ENCODE peak calls at places on chromosome 15, in four cellular contexts. L is IMR-90, V is A549, K is GM12878. O is an unnamed sample.

GRCh38 chr15:77032052-77032646 is 37.2 kb downstream of the PSTPIP1 start:
- DNase-seq in L (no peak), V (no peak), K (no peak), O (no peak)

GRCh38 chr15:77527164-77527778 is 105.4 kb downstream of the LINGO1 start:
- DNase-seq in L (peak; percentile 79), V (no peak), K (no peak), O (no peak)

GRCh38 chr15:40845511-40846284 is 1.9 kb downstream of the SPINT1 start:
- DNase-seq in L (no peak), V (no peak), K (no peak), O (no peak)

GRCh38 chr15:37106490-37107001 is 6.2 kb upstream of the MEIS2 start:
- DNase-seq in L (peak; percentile 24), V (no peak), K (no peak), O (peak; percentile 29)

GRCh38 chr15:98410328-98410727 is 238.0 kb upstream of the IGF1R start:
- DNase-seq in L (no peak), V (no peak), K (no peak), O (no peak)

GRCh38 chr15:38671675-38672141 is 107.1 kb upstream of the RASGRP1 start:
- DNase-seq in L (peak; percentile 6), V (no peak), K (peak; percentile 91), O (peak; percentile 45)

GRCh38 chr15:35111861-35112260 is 26.8 kb upstream of the NANOGP8 start:
- DNase-seq in L (no peak), V (no peak), K (no peak), O (no peak)

GRCh38 chr15:60184579-60184978 is 180.5 kb downstream of the FOXB1 start:
- DNase-seq in L (peak; percentile 1), V (no peak), K (no peak), O (no peak)

GRCh38 chr15:42131826-42132806 is 24.3 kb downstream of the PLA2G4F start:
- DNase-seq in L (no peak), V (no peak), K (no peak), O (no peak)

GRCh38 chr15:57094594-57095257 is 176.3 kb downstream of the TCF12 start:
- DNase-seq in L (no peak), V (no peak), K (no peak), O (no peak)

DNA sequence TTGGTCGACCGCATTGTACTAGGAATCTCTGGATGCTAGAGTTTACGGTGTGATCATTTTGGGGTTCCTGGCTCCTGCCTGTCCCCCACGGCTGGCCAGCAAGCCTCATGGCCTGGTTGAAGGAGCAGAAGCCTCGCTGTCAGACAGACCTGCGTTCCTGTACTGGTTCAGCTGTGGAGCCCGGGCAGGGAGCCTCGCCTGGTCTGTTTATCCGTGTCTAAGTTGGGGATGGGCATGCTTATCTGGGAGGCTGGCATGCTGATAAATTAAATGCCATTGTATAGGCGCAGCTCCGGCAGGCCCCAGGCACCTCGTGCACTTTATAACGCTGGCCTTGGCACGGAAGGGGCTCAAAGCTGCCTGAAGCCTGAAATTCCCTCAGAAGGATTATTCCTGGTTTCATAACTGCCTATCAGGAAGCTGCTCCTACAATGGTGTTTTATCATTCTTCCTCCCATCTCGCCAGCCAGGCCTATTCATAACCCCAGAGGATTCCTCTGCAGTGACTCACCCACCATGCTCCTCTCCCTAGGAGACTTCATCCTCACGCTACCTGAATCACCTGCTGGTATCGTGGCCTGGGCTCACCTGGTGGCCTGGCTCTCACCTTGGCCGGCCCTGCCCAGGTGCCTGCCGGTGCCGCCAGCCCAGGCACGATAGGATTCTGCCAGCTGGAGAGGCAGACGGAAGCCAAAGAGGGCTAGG is 110.9 kb downstream of the ASB7 start:
- DNase-seq in L (peak; percentile 79), V (peak; percentile 90), K (no peak), O (no peak)
- TF ChIP-seq ELK1 in L (no peak), V (no peak), K (no peak), O (no peak)

DNA sequence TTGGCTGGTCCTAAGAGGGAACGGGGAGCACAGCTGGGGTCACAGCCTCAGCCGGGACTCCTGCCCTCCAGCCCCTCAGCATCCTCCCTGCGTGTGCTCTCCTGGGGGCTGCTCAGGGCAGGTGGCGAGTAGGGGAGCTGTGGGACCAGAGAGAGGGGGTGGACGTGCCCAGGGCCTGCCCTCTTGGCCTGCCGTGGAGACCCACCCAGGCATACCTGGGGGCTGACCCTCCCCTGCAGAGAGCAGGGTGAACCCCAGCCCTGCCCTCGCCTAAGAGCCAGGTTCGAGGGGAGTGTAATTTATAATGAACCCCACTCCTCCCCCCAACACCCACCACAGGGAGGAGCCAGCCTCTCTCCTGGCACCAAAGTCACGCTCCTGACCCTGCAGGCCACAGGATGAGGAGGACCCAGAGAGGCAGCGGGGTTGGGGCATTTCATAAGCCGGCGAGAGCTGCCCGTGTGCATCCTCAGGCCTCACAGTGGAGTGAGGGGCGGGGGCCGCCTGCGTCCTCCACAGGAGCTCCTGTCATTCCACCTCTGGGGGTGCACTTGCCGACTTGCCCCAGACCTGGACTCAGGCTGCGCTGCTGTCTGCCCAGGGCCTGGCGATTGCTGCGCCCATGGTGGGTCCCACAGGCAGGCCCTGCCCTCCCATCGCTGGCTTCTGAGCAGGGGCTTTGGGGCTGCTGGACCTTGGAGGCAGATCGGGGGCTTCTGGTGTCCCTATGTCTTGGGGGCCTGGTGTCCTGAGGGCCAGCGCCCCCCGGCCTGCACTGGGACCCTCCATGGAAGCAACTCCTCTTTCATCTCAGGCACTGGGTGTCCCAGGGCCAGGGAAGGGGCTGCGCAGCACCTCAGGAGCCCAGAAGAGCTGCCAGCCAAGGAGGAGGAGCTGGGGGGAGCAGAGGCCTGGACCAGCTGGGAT is 184.2 kb downstream of the GOLGA6L6 start:
- DNase-seq in L (no peak), V (peak; percentile 24), K (no peak), O (no peak)
- TF ChIP-seq ELK1 in L (no peak), V (no peak), K (no peak), O (no peak)

GRCh38 chr15:69222002-69222474 is 61.6 kb downstream of the GLCE start:
- DNase-seq in L (no peak), V (no peak), K (no peak), O (no peak)
- TF ChIP-seq ELK1 in L (no peak), V (no peak), K (no peak), O (no peak)

GRCh38 chr15:59143281-59143680 is 38.3 kb downstream of the CCNB2 start:
- DNase-seq in L (no peak), V (no peak), K (no peak), O (no peak)

GRCh38 chr15:59138243-59138642 is 33.3 kb downstream of the CCNB2 start:
- DNase-seq in L (peak; percentile 22), V (peak; percentile 86), K (no peak), O (peak; percentile 90)

GRCh38 chr15:59137566-59137965 is 32.6 kb downstream of the CCNB2 start:
- DNase-seq in L (no peak), V (no peak), K (no peak), O (no peak)

DNA sequence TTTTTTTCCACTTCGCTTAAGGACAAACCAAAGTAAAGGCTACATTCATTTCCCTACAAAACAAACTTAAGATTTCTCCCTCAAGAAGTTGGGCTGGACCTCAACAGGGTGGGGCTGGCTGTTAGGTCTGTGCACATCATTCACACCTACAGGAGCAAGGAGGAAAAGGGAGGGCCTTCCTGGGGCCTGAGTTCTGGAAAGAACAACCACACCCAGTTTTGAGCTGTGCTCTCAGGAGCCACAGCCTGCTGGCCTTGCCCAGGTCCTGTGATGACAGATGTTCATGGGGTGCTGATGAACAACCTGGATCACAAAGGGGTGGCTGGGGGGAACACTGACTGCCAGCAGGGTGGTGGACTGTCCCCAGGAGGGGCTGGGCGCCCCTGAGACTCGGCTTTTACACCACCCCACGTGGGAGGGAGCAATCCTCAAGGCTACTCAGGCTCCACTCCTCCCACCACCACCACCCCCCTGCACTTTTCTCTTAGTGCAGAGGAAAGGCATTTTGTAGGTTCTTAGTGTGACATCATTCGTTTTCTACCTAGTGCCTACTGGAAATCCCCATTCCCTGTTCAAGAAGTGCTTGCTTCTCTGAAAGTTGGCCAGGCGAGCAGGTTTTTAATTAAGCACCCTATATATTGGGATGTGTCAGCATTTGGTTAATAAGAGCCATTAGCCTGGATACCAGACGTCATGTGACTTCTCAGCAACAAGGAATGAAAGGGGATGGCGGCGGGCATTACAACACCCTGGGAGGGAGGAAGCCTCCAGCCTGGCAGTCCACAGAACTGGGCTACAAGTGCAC is 35.7 kb downstream of the CCNB2 start:
- DNase-seq in L (peak; percentile 20), V (no peak), K (no peak), O (no peak)
- TF ChIP-seq ELK1 in L (no peak), V (no peak), K (no peak), O (no peak)

GRCh38 chr15:88911766-88912118 is 1.4 kb downstream of the MFGE8 start:
- DNase-seq in L (peak; percentile 70), V (peak; percentile 53), K (no peak), O (peak; percentile 58)
- TF ChIP-seq ELK1 in L (no peak), V (no peak), K (no peak), O (no peak)

DNA sequence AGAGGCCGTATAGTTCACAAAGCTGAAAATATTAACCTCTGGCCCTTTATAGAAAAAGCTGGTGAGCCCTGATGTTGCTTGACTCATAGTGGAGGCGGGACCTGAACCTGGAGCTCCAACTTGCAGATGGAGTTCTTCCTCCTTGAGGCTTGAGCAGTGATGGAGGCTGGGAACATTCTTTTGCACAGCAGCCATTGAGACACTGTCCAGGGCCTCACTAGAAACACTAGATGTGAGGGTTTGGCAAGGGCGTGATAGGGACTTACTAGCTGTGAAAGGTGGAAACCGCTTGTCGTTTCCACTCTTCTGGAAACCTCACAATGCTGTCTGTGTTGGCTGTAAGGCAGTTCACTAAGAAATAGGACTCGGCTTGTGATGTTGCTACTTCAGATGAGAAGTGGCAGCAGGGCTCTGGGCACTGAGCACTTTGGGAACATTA is 12.5 kb downstream of the SMAD6 start:
- DNase-seq in L (peak; percentile 69), V (no peak), K (no peak), O (no peak)
- TF ChIP-seq ELK1 in L (no peak), V (no peak), K (no peak), O (no peak)

DNA sequence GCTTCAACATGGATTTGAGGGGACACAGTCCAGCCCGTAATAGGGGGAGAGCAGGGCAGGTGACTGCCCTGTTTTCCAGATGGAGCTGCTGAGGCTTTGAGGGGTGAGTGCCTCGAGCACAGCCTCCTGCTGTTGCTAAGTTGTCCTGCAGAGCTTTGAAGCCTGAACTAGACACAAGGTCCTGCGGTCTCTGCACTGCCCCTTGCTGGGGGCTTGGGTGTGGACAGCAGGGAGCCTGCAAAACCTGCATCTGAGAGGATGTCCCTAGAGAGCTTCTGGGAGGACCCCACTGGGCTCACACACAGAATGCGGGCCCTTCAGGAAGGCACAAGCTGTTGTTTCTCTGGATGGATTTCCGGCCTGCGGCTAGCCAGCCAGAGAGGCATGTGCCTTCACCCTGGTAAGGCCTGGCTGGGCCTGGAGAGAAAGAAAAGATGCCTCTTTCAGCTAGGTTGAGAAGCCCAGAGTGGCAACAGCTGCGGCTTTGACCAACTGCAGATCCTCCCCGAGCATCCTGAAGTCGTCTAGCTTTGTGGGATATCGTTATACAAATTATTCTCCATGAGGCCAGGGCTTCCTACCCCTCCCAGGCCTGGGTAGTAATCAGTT is 226.2 kb downstream of the SLCO3A1 start:
- DNase-seq in L (no peak), V (no peak), K (no peak), O (no peak)
- TF ChIP-seq ELK1 in L (no peak), V (no peak), K (no peak), O (no peak)

GRCh38 chr15:72092011-72092410 is 25.9 kb downstream of the MYO9A start:
- DNase-seq in L (no peak), V (no peak), K (no peak), O (peak; percentile 20)

GRCh38 chr15:72086010-72086697 is 31.8 kb downstream of the MYO9A start:
- DNase-seq in L (no peak), V (no peak), K (no peak), O (no peak)

GRCh38 chr15:72082176-72082575 is 35.8 kb downstream of the MYO9A start:
- DNase-seq in L (no peak), V (no peak), K (no peak), O (no peak)

GRCh38 chr15:72092691-72093090 is 25.3 kb downstream of the MYO9A start:
- DNase-seq in L (no peak), V (no peak), K (no peak), O (no peak)

GRCh38 chr15:72086920-72087648 is 30.9 kb downstream of the MYO9A start:
- DNase-seq in L (no peak), V (no peak), K (no peak), O (no peak)
- TF ChIP-seq ELK1 in L (no peak), V (no peak), K (no peak), O (no peak)